ENCODE peak calls at places on chromosomes 13 and 19, in six cellular contexts. N is NCI-H345; P is activated CD4-positive, alpha-beta T cell treated with anti-CD3 and anti-CD28 coated beads, Interleukin-2, amount 50 U/mL, for 24 hours; V is AG10803; H is skeletal muscle cell; I is HL-60. A is an unnamed sample.

GRCh38 chr13:29260684-29261083 is 334.8 kb downstream of the SLC7A1 start:
- DNase-seq in N (no peak), V (no peak), P (no peak), I (no peak), H (no peak), A (no peak)

GRCh38 chr13:74770361-74770760 is 636.2 kb upstream of the KLF12 start:
- DNase-seq in N (no peak), P (no peak), I (no peak), H (peak), V (peak), A (no peak)

GRCh38 chr19:43634877-43635560 is 4.6 kb downstream of the CADM4 start:
- DNase-seq in I (no peak), N (no peak), P (no peak), V (peak), H (no peak), A (no peak)

GRCh38 chr13:80276371-80277289 is 64.3 kb downstream of the SPRY2 start:
- DNase-seq in I (no peak), H (peak), N (peak), V (no peak), P (no peak), A (peak)

GRCh38 chr19:18849838-18850400 is 18.2 kb downstream of the UPF1 start:
- DNase-seq in V (peak), H (no peak), N (no peak), I (no peak), P (no peak), A (no peak)

GRCh38 chr13:78972561-78972960 is 313.6 kb upstream of the OBI1 start:
- DNase-seq in N (no peak), P (no peak), I (no peak), H (no peak), V (no peak), A (no peak)

GRCh38 chr19:16191216-16191908 is 6.2 kb downstream of the FAM32A start:
- DNase-seq in I (no peak), P (no peak), V (no peak), N (no peak), H (no peak), A (no peak)

GRCh38 chr19:51712461-51713081 is 11.2 kb downstream of the HAS1 start:
- DNase-seq in V (peak), I (no peak), H (no peak), P (no peak), N (no peak), A (no peak)

GRCh38 chr19:40365010-40365409 is 16.5 kb downstream of the PLD3 start:
- DNase-seq in N (no peak), V (no peak), H (no peak), P (no peak), I (no peak), A (no peak)

GRCh38 chr13:38283346-38283745 is 66.3 kb upstream of the UFM1 start:
- DNase-seq in I (no peak), N (no peak), H (no peak), V (peak), P (no peak), A (no peak)

GRCh38 chr19:30719189-30719990 is 347.2 kb downstream of the ZNF536 start:
- DNase-seq in N (no peak), I (no peak), P (no peak), V (peak), H (no peak), A (no peak)

GRCh38 chr19:46378268-46378667 is 31.4 kb downstream of the PPP5C start:
- DNase-seq in I (no peak), H (peak), N (no peak), V (peak), P (no peak), A (no peak)

GRCh38 chr13:25018729-25019115 is 77.2 kb upstream of the PABPC3 start:
- DNase-seq in N (peak), V (no peak), P (no peak), H (no peak), I (no peak), A (no peak)

GRCh38 chr13:95115525-95115924 is 185.7 kb downstream of the ABCC4 start:
- DNase-seq in V (no peak), P (no peak), I (no peak), N (no peak), H (no peak), A (no peak)

A was measured in pulmonary artery endothelial cell.